ENCODE peak calls at places on chromosomes 12 and 14, in seven cellular contexts. I is mesendoderm, T is H9, B is mesenchymal stem cell, Q is IMR-90, P is H1, K is trophoblast cell. U is an unnamed sample.

GRCh38 chr12:570237-570925 is 92.9 kb downstream of the NINJ2 start:
- DNase-seq in I (peak; percentile 89), T (peak; percentile 89), B (peak; percentile 92), Q (peak; percentile 82), P (peak; percentile 80), K (peak; percentile 74), U (peak; percentile 45)

GRCh38 chr12:117890137-117890536 is 78.7 kb downstream of the KSR2 start:
- DNase-seq in I (peak; percentile 42), T (no peak), B (no peak), Q (no peak), P (no peak), K (peak; percentile 20), U (no peak)

GRCh38 chr12:117027251-117028086 is 71.7 kb downstream of the TESC start:
- DNase-seq in I (no peak), T (peak; percentile 28), B (no peak), Q (no peak), P (no peak), K (no peak), U (no peak)

GRCh38 chr14:41343857-41344256 is 262.8 kb upstream of the LRFN5 start:
- DNase-seq in I (no peak), T (no peak), B (no peak), Q (no peak), P (no peak), K (no peak), U (no peak)

GRCh38 chr14:72621387-72622065 is 272.4 kb downstream of the DPF3 start:
- DNase-seq in I (no peak), T (no peak), B (no peak), Q (no peak), P (peak; percentile 40), K (no peak), U (no peak)

GRCh38 chr12:108129017-108129812 is at the start of gene WSCD2:
- DNase-seq in I (peak; percentile 98), T (peak; percentile 92), B (peak; percentile 0), Q (no peak), P (peak; percentile 85), K (peak; percentile 26), U (peak; percentile 87)

GRCh38 chr14:93059917-93060545 is 55.7 kb downstream of the ITPK1 start:
- DNase-seq in I (peak; percentile 64), T (peak; percentile 59), B (no peak), Q (no peak), P (no peak), K (no peak), U (no peak)

GRCh38 chr14:22565391-22565945 is 23.6 kb downstream of the DAD1 start:
- DNase-seq in I (no peak), T (no peak), B (no peak), Q (no peak), P (no peak), K (no peak), U (no peak)

GRCh38 chr12:116380066-116380465 is 102.6 kb upstream of the MED13L start:
- DNase-seq in I (no peak), T (no peak), B (no peak), Q (no peak), P (no peak), K (peak; percentile 26), U (no peak)

GRCh38 chr14:24996930-24997329 is 53.0 kb downstream of the STXBP6 start:
- DNase-seq in I (no peak), T (no peak), B (no peak), Q (no peak), P (no peak), K (no peak), U (no peak)

DNA sequence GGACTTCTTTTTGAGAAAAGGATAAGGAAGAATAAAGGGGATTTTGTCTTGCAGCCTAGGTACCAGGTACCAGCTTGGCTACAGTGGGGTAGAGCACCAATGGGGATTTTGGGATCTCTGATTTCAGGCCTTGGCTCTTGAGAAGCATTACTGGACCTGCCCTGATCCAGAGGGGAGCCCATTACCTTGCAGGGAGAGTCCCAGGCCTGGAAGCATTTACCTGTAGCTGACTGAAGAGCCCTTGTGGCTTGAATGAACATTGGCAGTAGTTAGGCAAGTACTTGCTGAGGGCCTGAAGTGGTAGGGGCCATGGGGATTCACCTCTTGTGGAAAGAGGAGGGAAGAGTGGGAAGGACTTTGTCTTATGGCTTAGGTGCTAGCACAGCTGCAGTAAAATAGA is 308.2 kb upstream of the FBXO33 start:
- DNase-seq in I (no peak), T (no peak), B (no peak), Q (no peak), P (no peak), K (no peak), U (no peak)
- H2BK5ac ChIP-seq in I (no peak overlapping the region), T (no peak overlapping the region), B (no peak overlapping the region), Q (no peak overlapping the region), P (no peak overlapping the region), K (no peak overlapping the region), U (peak overlapping the region; percentile 75)

DNA sequence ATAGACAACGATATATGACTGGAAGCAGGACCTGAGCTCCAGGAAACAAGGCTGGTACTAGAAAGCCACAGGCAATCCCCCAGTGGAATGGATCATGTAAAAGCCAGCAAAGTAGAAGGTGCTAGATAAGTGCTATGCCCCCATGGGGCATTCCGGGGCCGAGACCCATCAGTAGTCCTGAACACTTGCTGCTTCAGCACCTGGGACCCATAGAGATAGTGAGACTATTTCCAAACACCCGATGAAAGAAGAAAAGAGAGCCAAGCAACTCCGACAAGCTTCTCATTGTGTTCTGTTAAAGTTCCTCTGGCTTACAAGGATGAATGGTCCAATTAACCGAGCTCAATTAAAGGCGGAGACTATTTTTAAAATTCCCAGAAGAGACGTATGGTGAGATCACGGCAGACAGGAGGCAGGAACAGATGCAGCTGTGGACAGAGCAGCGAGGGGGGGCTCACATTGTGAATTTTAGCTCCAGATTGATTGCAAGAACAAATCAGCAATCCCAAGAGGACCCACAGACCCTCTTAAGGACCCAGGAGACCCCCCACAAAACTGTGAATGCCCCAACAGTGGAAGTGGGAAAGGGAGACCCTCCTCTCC is 142.5 kb upstream of the OVCH1 start:
- DNase-seq in I (peak; percentile 18), T (no peak), B (no peak), Q (no peak), P (no peak), K (no peak), U (no peak)
- H2AK5ac ChIP-seq in I (no peak overlapping the region), T (no peak overlapping the region), B (no peak overlapping the region), Q (peak overlapping the region; percentile 60), P (no peak overlapping the region), K (peak overlapping the region; percentile 54), U (peak overlapping the region; percentile 67)

DNA sequence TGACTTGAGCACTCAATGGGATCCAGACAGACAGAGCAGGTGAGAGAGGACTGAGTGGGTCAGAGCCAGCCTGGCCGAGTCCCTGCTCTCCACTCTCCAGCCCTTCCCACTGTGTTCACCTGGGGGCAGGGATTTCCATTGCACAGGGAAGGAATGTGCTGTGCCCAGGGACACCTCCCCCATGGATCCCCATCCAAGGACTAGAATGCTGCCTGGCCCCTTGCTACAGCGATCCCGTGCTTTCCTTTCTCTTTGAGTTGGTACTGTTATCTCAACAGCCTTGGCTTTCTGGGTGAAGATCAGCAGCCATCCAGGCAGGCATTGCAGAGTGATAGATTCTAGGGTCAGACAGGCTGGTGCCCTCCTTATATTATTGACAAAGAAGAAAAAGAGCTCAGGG is 60.3 kb upstream of the DLK1 start:
- DNase-seq in I (no peak), T (no peak), B (no peak), Q (no peak), P (no peak), K (no peak), U (no peak)
- H2BK5ac ChIP-seq in I (no peak overlapping the region), T (no peak overlapping the region), B (no peak overlapping the region), Q (no peak overlapping the region), P (no peak overlapping the region), K (no peak overlapping the region), U (peak overlapping the region; percentile 40)

GRCh38 chr12:110348431-110349059 is 55.0 kb downstream of the ANAPC7 start:
- DNase-seq in I (no peak), T (no peak), B (no peak), Q (no peak), P (no peak), K (no peak), U (no peak)
- H2AK5ac ChIP-seq in I (no peak overlapping the region), T (no peak overlapping the region), B (no peak overlapping the region), Q (no peak overlapping the region), P (no peak overlapping the region), K (no peak overlapping the region), U (no peak overlapping the region)

GRCh38 chr12:55636116-55636655 is 506 bp upstream of the OR10P1 start:
- DNase-seq in I (no peak), T (no peak), B (no peak), Q (no peak), P (no peak), K (no peak), U (no peak)

GRCh38 chr12:55634186-55634585 is 2.5 kb upstream of the OR10P1 start:
- DNase-seq in I (no peak), T (no peak), B (no peak), Q (no peak), P (no peak), K (no peak), U (no peak)

GRCh38 chr12:55641595-55641994 is 4.9 kb downstream of the OR10P1 start:
- DNase-seq in I (no peak), T (no peak), B (no peak), Q (no peak), P (no peak), K (no peak), U (no peak)

GRCh38 chr12:55637467-55637866 is 775 bp downstream of the OR10P1 start:
- DNase-seq in I (no peak), T (no peak), B (no peak), Q (no peak), P (no peak), K (no peak), U (no peak)

GRCh38 chr12:55636853-55637252 is at the start of gene OR10P1:
- DNase-seq in I (no peak), T (no peak), B (no peak), Q (no peak), P (no peak), K (no peak), U (no peak)
- H2BK5ac ChIP-seq in I (no peak within 1 kb of the TSS), T (no peak within 1 kb of the TSS), B (no peak within 1 kb of the TSS), Q (no peak within 1 kb of the TSS), P (no peak within 1 kb of the TSS), K (no peak within 1 kb of the TSS), U (no peak within 1 kb of the TSS)

GRCh38 chr12:4943067-4943937 is 33.6 kb downstream of the KCNA1 start:
- DNase-seq in I (no peak), T (no peak), B (no peak), Q (no peak), P (no peak), K (no peak), U (no peak)
- H2AK5ac ChIP-seq in I (no peak overlapping the region), T (no peak overlapping the region), B (no peak overlapping the region), Q (no peak overlapping the region), P (no peak overlapping the region), K (no peak overlapping the region), U (no peak overlapping the region)

GRCh38 chr14:50659327-50659974 is 8.7 kb downstream of the SAV1 start:
- DNase-seq in I (peak; percentile 20), T (no peak), B (no peak), Q (no peak), P (no peak), K (peak; percentile 14), U (no peak)
- H2BK5ac ChIP-seq in I (no peak overlapping the region), T (no peak overlapping the region), B (no peak overlapping the region), Q (no peak overlapping the region), P (no peak overlapping the region), K (peak overlapping the region; percentile 69), U (no peak overlapping the region)

GRCh38 chr12:28171356-28172060 is 18.7 kb upstream of the CCDC91 start:
- DNase-seq in I (no peak), T (no peak), B (no peak), Q (no peak), P (no peak), K (peak; percentile 32), U (no peak)
- H2AK5ac ChIP-seq in I (no peak overlapping the region), T (no peak overlapping the region), B (no peak overlapping the region), Q (no peak overlapping the region), P (no peak overlapping the region), K (no peak overlapping the region), U (no peak overlapping the region)